ENCODE peak calls at places on chromosome 17, in ten cellular contexts. N is heart left ventricle, P is heart right ventricle, H is kidney epithelial cell, O is adrenal gland, Y is suprapubic skin, Z is AG04449, B is astrocyte of the spinal cord, U is mesothelial cell of epicardium, Q is AG10803. C is an unnamed sample.

GRCh38 chr17:15051913-15052312 is 213.2 kb downstream of the PMP22 start:
- DNase-seq in N (no peak), P (no peak), H (no peak), O (no peak), Y (no peak), Z (no peak), B (no peak), U (no peak), Q (no peak), C (no peak)

GRCh38 chr17:40551874-40552768 is 13.2 kb downstream of the CCR7 start:
- DNase-seq in N (no peak), P (no peak), H (peak), O (peak), Y (peak), Z (peak), B (peak), U (peak), Q (peak), C (no peak)

GRCh38 chr17:82269882-82270500 is 3.5 kb downstream of the CSNK1D start:
- DNase-seq in N (no peak), P (no peak), H (no peak), O (no peak), Y (no peak), Z (no peak), B (no peak), U (no peak), Q (no peak), C (no peak)

GRCh38 chr17:15954222-15954621 is 9.3 kb downstream of the ADORA2B start:
- DNase-seq in N (no peak), P (no peak), H (peak), O (no peak), Y (no peak), Z (peak), B (peak), U (no peak), Q (peak), C (no peak)

GRCh38 chr17:58758890-58759289 is 3.2 kb downstream of the PPM1E start:
- DNase-seq in N (no peak), P (no peak), H (no peak), O (no peak), Y (no peak), Z (no peak), B (no peak), U (no peak), Q (no peak), C (no peak)

GRCh38 chr17:17350491-17351355 is 47.5 kb downstream of the NT5M start:
- DNase-seq in N (no peak), P (no peak), H (no peak), O (no peak), Y (peak), Z (no peak), B (peak), U (no peak), Q (no peak), C (no peak)

GRCh38 chr17:79620207-79621038 is 9.6 kb upstream of the RBFOX3 start:
- DNase-seq in N (no peak), P (no peak), H (no peak), O (peak), Y (peak), Z (no peak), B (no peak), U (peak), Q (no peak), C (no peak)

GRCh38 chr17:74296548-74296936 is 22.5 kb downstream of the DNAI2 start:
- DNase-seq in N (peak), P (peak), H (no peak), O (peak), Y (no peak), Z (no peak), B (peak), U (peak), Q (peak), C (peak)

GRCh38 chr17:50630524-50631194 is 4.0 kb upstream of the ABCC3 start:
- DNase-seq in N (peak), P (peak), H (no peak), O (peak), Y (no peak), Z (no peak), B (no peak), U (peak), Q (no peak), C (peak)

GRCh38 chr17:59003860-59004259 is 102.8 kb downstream of the TRIM37 start:
- DNase-seq in N (no peak), P (no peak), H (no peak), O (no peak), Y (no peak), Z (no peak), B (no peak), U (no peak), Q (no peak), C (no peak)

GRCh38 chr17:60086822-60087591 is 8.3 kb upstream of the HEATR6 start:
- DNase-seq in N (no peak), P (no peak), H (no peak), O (no peak), Y (no peak), Z (no peak), B (peak), U (no peak), Q (peak), C (no peak)

GRCh38 chr17:34566873-34567272 is 12.5 kb upstream of the TMEM132E start:
- DNase-seq in N (no peak), P (no peak), H (no peak), O (no peak), Y (no peak), Z (no peak), B (no peak), U (no peak), Q (no peak), C (no peak)

GRCh38 chr17:67130768-67131167 is 86.4 kb downstream of the CACNG1 start:
- DNase-seq in N (no peak), P (no peak), H (no peak), O (no peak), Y (no peak), Z (no peak), B (no peak), U (no peak), Q (no peak), C (no peak)

GRCh38 chr17:10803830-10804498 is at the start of gene TMEM238L:
- DNase-seq in N (no peak), P (no peak), H (no peak), O (no peak), Y (peak), Z (no peak), B (no peak), U (no peak), Q (no peak), C (no peak)

GRCh38 chr17:79750650-79751545 is 20.2 kb downstream of the ENPP7 start:
- DNase-seq in N (no peak), P (no peak), H (no peak), O (no peak), Y (no peak), Z (no peak), B (no peak), U (no peak), Q (no peak), C (no peak)

GRCh38 chr17:29124931-29125270 is 55.3 kb downstream of the MYO18A start:
- DNase-seq in N (no peak), P (peak), H (no peak), O (no peak), Y (no peak), Z (no peak), B (no peak), U (no peak), Q (no peak), C (no peak)

GRCh38 chr17:5563451-5563850 is 20.9 kb downstream of the NLRP1 start:
- DNase-seq in N (no peak), P (no peak), H (no peak), O (no peak), Y (no peak), Z (no peak), B (no peak), U (no peak), Q (peak), C (no peak)

GRCh38 chr17:75844530-75845057 is 390 bp upstream of the UNC13D start:
- DNase-seq in N (no peak), P (no peak), H (no peak), O (peak), Y (peak), Z (no peak), B (no peak), U (no peak), Q (no peak), C (no peak)

GRCh38 chr17:40612510-40613244 is 34.9 kb downstream of the SMARCE1 start:
- DNase-seq in N (no peak), P (no peak), H (no peak), O (no peak), Y (no peak), Z (no peak), B (no peak), U (no peak), Q (no peak), C (no peak)

GRCh38 chr17:76410328-76410965 is 26.0 kb downstream of the SPHK1 start:
- DNase-seq in N (no peak), P (no peak), H (no peak), O (no peak), Y (no peak), Z (no peak), B (no peak), U (no peak), Q (no peak), C (no peak)

GRCh38 chr17:27513849-27514248 is 57.6 kb downstream of the KSR1 start:
- DNase-seq in N (no peak), P (no peak), H (no peak), O (no peak), Y (no peak), Z (no peak), B (peak), U (no peak), Q (no peak), C (no peak)

DNA sequence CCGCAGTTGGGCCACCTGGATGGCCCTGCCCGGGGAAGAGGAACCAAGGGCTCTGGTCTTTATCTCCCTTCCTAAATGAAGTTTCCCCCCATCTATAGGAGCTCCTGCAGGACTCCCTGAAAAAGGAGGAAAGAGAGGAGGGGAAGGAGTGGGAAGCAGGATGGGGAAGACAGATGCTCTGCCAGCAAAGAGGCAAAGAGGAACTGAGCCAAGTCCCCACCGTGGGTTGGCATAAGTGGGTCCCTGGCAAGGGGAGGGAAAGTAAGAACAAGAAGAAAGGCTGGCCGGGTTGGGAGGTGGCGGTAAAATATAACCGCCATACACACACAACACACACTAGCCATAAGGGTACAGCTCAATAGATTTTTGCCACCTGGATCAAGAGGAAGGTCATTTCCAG is 6.1 kb upstream of the EIF1 start:
- DNase-seq in N (no peak), P (no peak), H (no peak), O (no peak), Y (no peak), Z (no peak), B (no peak), U (no peak), Q (no peak), C (no peak)
- TF ChIP-seq CTCF in N (no peak), P (no peak), H (no peak), O (no peak), Y (no peak), Z (no peak), B (no peak), U (no peak), Q (no peak), C (no peak)

DNA sequence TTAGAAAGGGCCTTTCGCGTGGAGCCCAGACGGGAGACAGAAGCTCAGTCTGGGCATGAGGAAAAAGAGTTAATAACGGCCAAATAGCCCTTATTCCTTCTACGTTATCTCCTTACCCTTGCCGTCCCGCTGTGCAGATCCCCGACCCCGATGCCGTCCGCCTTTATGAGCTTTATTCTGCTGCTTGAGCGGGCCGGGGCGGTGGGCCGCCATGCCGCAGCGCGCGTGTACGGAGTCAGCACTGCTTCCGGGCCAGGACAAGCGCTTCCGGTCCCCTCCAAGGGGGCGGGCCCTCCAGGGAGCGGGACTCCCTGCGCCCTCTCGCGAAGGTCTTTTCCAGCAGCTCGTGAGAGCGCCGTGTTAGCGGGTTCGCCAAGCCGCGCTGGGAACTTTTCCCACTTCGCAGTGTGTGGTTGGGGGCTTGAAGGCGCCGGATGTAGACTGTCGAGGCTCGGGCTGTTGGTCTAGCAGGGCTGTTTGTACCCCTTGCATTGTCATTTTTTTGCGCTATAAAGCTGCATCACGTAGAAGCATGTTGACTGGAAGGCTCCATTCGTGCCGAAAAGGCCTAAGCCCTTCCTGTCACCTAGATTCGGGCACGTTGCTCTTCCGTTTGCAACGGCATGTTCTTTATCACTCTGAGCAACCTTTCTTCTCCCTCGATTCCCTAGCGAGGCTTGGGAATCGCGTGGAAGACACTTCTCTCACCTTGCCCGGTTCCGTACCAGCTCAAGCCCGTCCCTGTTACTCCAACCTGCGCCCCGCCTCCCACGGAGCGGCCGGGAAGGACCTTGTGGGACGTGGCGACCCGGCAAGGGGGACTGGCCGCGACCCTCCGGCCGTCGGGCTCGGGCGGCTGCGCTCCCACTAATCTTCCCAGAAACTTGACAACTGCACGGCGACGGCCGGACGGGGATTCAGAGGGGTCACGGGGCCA is at the start of gene TSR1:
- DNase-seq in N (peak), P (peak), H (peak), O (peak), Y (peak), Z (peak), B (peak), U (peak), Q (peak), C (peak)
- TF ChIP-seq CTCF in N (peak), P (peak), H (peak), O (no peak), Y (no peak), Z (peak), B (peak), U (no peak), Q (peak), C (no peak)

GRCh38 chr17:49183341-49183740 is 27.0 kb downstream of the GNGT2 start:
- DNase-seq in N (no peak), P (no peak), H (no peak), O (no peak), Y (no peak), Z (no peak), B (no peak), U (no peak), Q (no peak), C (no peak)

GRCh38 chr17:49183801-49184200 is 26.6 kb downstream of the GNGT2 start:
- DNase-seq in N (no peak), P (no peak), H (no peak), O (no peak), Y (no peak), Z (no peak), B (no peak), U (no peak), Q (no peak), C (no peak)

GRCh38 chr17:49180303-49180702 is 30.1 kb downstream of the GNGT2 start:
- DNase-seq in N (peak), P (peak), H (no peak), O (peak), Y (peak), Z (no peak), B (peak), U (no peak), Q (peak), C (peak)

DNA sequence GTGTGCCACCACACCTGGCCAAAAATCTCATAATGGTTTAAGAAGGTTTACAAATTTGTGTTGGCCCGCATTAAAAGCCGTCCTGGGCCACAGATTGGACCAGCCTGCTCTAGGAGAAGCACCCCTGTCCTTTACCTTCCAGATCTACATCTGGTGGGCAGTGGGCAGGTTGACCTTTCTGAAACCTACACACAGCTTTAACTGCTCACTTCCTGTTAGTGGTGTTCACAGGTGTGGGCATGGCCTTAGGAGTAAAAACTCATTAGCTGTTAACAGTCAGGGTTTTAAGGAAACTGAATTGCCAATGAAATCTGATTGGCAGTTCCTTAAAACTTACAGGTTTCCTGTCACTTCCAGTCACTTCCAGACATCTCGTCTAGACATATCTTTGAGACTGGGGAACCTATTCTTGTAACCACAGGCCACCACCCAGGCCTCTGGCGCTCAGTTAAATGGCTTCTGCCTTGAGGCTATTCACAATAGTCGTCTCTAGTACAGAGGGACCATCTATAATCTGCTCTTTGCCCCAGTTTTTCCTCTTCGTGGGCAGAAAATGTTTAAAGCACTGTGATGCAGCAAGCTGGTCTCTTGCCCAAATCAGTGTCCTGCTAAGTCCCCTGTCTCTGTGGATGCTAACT is 29.3 kb downstream of the GNGT2 start:
- DNase-seq in N (no peak), P (no peak), H (no peak), O (no peak), Y (no peak), Z (no peak), B (no peak), U (no peak), Q (no peak), C (no peak)
- TF ChIP-seq CTCF in N (no peak), P (no peak), H (no peak), O (no peak), Y (no peak), Z (no peak), B (no peak), U (no peak), Q (no peak), C (no peak)

DNA sequence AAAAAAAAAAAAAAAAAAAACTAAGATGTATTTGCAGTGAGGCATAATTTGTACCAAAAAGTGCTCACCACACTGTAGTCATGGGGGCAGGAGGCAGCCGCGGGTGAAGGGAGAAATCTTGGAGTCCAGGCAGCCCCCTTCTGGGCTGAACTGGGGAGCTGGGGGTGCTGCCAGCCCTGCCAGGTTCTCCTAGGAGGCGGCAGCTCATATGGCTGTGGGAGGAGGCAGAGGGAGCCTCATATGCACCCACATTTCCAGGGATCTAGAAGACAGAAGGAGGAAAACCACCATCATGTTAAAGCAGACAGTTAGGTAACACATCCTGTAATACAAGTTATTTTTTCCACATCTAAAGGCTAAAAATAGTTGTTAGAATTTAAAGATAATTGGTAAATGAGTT is 16.3 kb downstream of the MAPT start:
- DNase-seq in N (no peak), P (no peak), H (no peak), O (no peak), Y (no peak), Z (no peak), B (no peak), U (no peak), Q (no peak), C (no peak)
- TF ChIP-seq CTCF in N (no peak), P (no peak), H (no peak), O (no peak), Y (no peak), Z (no peak), B (no peak), U (no peak), Q (no peak), C (no peak)

DNA sequence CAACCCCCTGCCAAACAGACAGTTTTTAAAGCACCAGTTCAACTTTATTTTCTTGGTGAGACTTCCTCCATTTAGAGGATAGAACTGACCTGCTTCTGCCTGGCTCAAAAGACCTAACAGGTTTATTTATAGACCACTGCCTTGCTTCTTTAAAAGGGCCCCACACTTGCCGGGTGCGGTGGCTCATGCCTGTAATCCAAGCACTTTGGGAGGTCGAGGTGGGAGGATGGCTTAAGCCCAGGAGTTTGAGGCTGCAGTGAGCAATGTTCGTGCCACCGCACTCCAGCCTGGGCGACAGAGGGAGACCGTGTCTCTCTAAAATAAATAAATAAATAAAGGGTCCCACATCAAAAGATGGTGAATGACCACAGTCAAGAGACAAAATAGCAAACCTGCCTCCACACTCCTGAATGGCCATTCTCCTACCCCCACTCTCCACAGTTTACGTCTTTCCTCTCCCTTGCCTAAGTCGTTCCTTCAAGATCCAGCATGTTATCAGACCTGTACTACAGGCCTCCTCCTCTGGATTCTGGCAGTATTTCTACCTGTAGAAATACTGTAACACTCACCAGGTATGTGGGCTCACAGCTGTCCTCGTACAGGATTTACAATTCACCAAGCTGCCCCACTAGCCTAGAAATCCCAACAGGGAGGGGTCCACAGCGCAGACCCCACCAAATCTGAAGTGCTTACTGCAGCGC is 95.6 kb downstream of the SMG6 start:
- DNase-seq in N (no peak), P (no peak), H (no peak), O (no peak), Y (no peak), Z (no peak), B (no peak), U (no peak), Q (no peak), C (peak)
- TF ChIP-seq CTCF in N (no peak), P (no peak), H (no peak), O (no peak), Y (no peak), Z (no peak), B (no peak), U (no peak), Q (no peak), C (no peak)

GRCh38 chr17:56676807-56677206 is 83.3 kb downstream of the NOG start:
- DNase-seq in N (no peak), P (no peak), H (no peak), O (no peak), Y (no peak), Z (no peak), B (no peak), U (no peak), Q (peak), C (no peak)
- TF ChIP-seq CTCF in N (no peak), P (no peak), H (no peak), O (no peak), Y (no peak), Z (no peak), B (peak), U (no peak), Q (peak), C (no peak)